ENCODE peak calls at places on chromosomes 2 and 18, in six cellular contexts. One of them, this sample, is unnamed.

GRCh38 chr2:45554764-45555163 is 56.3 kb downstream of the SRBD1 start:
- DNase-seq in mucosa of descending colon: no peak
- DNase-seq in heart left ventricle: no peak
- DNase-seq in lower leg skin: no peak
- DNase-seq in fibroblast of pulmonary artery: peak
- DNase-seq in GM12864: no peak
- DNase-seq in this sample: no peak

GRCh38 chr2:188765522-188765921 is 208.7 kb upstream of the COL3A1 start:
- DNase-seq in fibroblast of pulmonary artery: peak
- DNase-seq in GM12864: no peak
- DNase-seq in mucosa of descending colon: no peak
- DNase-seq in heart left ventricle: no peak
- DNase-seq in lower leg skin: no peak
- DNase-seq in this sample: no peak

GRCh38 chr2:186718122-186718521 is 24.3 kb downstream of the FAM171B start:
- DNase-seq in GM12864: no peak
- DNase-seq in heart left ventricle: no peak
- DNase-seq in fibroblast of pulmonary artery: no peak
- DNase-seq in lower leg skin: no peak
- DNase-seq in mucosa of descending colon: no peak
- DNase-seq in this sample: no peak

GRCh38 chr18:21439453-21439852 is 161.1 kb downstream of the ESCO1 start:
- DNase-seq in lower leg skin: no peak
- DNase-seq in fibroblast of pulmonary artery: peak
- DNase-seq in GM12864: no peak
- DNase-seq in heart left ventricle: no peak
- DNase-seq in mucosa of descending colon: no peak
- DNase-seq in this sample: no peak

GRCh38 chr2:133431289-133431688 is 137.0 kb downstream of the NCKAP5 start:
- DNase-seq in heart left ventricle: no peak
- DNase-seq in fibroblast of pulmonary artery: no peak
- DNase-seq in lower leg skin: no peak
- DNase-seq in GM12864: no peak
- DNase-seq in mucosa of descending colon: no peak
- DNase-seq in this sample: no peak

GRCh38 chr18:2911533-2911932 is 64.7 kb downstream of the EMILIN2 start:
- DNase-seq in fibroblast of pulmonary artery: no peak
- DNase-seq in mucosa of descending colon: no peak
- DNase-seq in lower leg skin: no peak
- DNase-seq in GM12864: no peak
- DNase-seq in heart left ventricle: no peak
- DNase-seq in this sample: no peak

GRCh38 chr2:98911126-98911375 is 25.0 kb downstream of the CRACDL start:
- DNase-seq in GM12864: no peak
- DNase-seq in lower leg skin: no peak
- DNase-seq in heart left ventricle: no peak
- DNase-seq in fibroblast of pulmonary artery: no peak
- DNase-seq in mucosa of descending colon: no peak
- DNase-seq in this sample: no peak

GRCh38 chr18:3998698-3999333 is 456.3 kb downstream of the DLGAP1 start:
- DNase-seq in lower leg skin: no peak
- DNase-seq in GM12864: peak
- DNase-seq in mucosa of descending colon: no peak
- DNase-seq in heart left ventricle: no peak
- DNase-seq in fibroblast of pulmonary artery: peak
- DNase-seq in this sample: no peak

GRCh38 chr2:209638346-209638745 is 133.3 kb upstream of the UNC80 start:
- DNase-seq in heart left ventricle: no peak
- DNase-seq in fibroblast of pulmonary artery: peak
- DNase-seq in mucosa of descending colon: no peak
- DNase-seq in GM12864: no peak
- DNase-seq in lower leg skin: no peak
- DNase-seq in this sample: no peak

GRCh38 chr2:8496617-8497016 is 185.2 kb upstream of the ID2 start:
- DNase-seq in heart left ventricle: no peak
- DNase-seq in mucosa of descending colon: no peak
- DNase-seq in GM12864: no peak
- DNase-seq in lower leg skin: no peak
- DNase-seq in fibroblast of pulmonary artery: no peak
- DNase-seq in this sample: peak

GRCh38 chr2:96556441-96557330 is 20.1 kb downstream of the ARID5A start:
- DNase-seq in fibroblast of pulmonary artery: peak
- DNase-seq in heart left ventricle: no peak
- DNase-seq in GM12864: no peak
- DNase-seq in mucosa of descending colon: peak
- DNase-seq in lower leg skin: peak
- DNase-seq in this sample: no peak

GRCh38 chr2:37000988-37001556 is 34.7 kb upstream of the STRN start:
- DNase-seq in heart left ventricle: no peak
- DNase-seq in fibroblast of pulmonary artery: no peak
- DNase-seq in GM12864: no peak
- DNase-seq in mucosa of descending colon: no peak
- DNase-seq in lower leg skin: no peak
- DNase-seq in this sample: no peak

GRCh38 chr2:171789956-171790355 is 102.7 kb downstream of the DYNC1I2 start:
- DNase-seq in mucosa of descending colon: no peak
- DNase-seq in lower leg skin: no peak
- DNase-seq in GM12864: no peak
- DNase-seq in fibroblast of pulmonary artery: no peak
- DNase-seq in heart left ventricle: no peak
- DNase-seq in this sample: no peak

GRCh38 chr18:23301971-23302370 is 151.1 kb upstream of the RIOK3 start:
- DNase-seq in mucosa of descending colon: no peak
- DNase-seq in lower leg skin: no peak
- DNase-seq in heart left ventricle: no peak
- DNase-seq in GM12864: no peak
- DNase-seq in fibroblast of pulmonary artery: no peak
- DNase-seq in this sample: no peak

GRCh38 chr2:72864500-72864899 is 22.7 kb upstream of the SPR start:
- DNase-seq in fibroblast of pulmonary artery: peak
- DNase-seq in heart left ventricle: no peak
- DNase-seq in mucosa of descending colon: no peak
- DNase-seq in GM12864: no peak
- DNase-seq in lower leg skin: no peak
- DNase-seq in this sample: no peak

GRCh38 chr2:229243880-229244560 is 27.1 kb downstream of the PID1 start:
- DNase-seq in heart left ventricle: no peak
- DNase-seq in lower leg skin: no peak
- DNase-seq in fibroblast of pulmonary artery: no peak
- DNase-seq in mucosa of descending colon: no peak
- DNase-seq in GM12864: no peak
- DNase-seq in this sample: no peak

GRCh38 chr18:27242392-27243047 is 57.4 kb upstream of the CHST9 start:
- DNase-seq in lower leg skin: no peak
- DNase-seq in mucosa of descending colon: no peak
- DNase-seq in heart left ventricle: no peak
- DNase-seq in fibroblast of pulmonary artery: no peak
- DNase-seq in GM12864: no peak
- DNase-seq in this sample: no peak

GRCh38 chr2:128319773-128320608 is 1.3 kb upstream of the HS6ST1 start:
- DNase-seq in heart left ventricle: peak
- DNase-seq in fibroblast of pulmonary artery: no peak
- DNase-seq in GM12864: no peak
- DNase-seq in lower leg skin: peak
- DNase-seq in mucosa of descending colon: peak
- DNase-seq in this sample: no peak

GRCh38 chr2:235575431-235575830 is 81.6 kb downstream of the AGAP1 start:
- DNase-seq in heart left ventricle: no peak
- DNase-seq in mucosa of descending colon: no peak
- DNase-seq in fibroblast of pulmonary artery: no peak
- DNase-seq in lower leg skin: no peak
- DNase-seq in GM12864: no peak
- DNase-seq in this sample: no peak

GRCh38 chr18:58004317-58004716 is 39.7 kb upstream of the NEDD4L start:
- DNase-seq in heart left ventricle: no peak
- DNase-seq in lower leg skin: no peak
- DNase-seq in fibroblast of pulmonary artery: peak
- DNase-seq in GM12864: no peak
- DNase-seq in mucosa of descending colon: no peak
- DNase-seq in this sample: no peak

GRCh38 chr2:52343867-52344266 is 1311.9 kb upstream of the NRXN1 start:
- DNase-seq in fibroblast of pulmonary artery: no peak
- DNase-seq in mucosa of descending colon: no peak
- DNase-seq in GM12864: no peak
- DNase-seq in heart left ventricle: no peak
- DNase-seq in lower leg skin: no peak
- DNase-seq in this sample: no peak

GRCh38 chr2:240212425-240213225 is 72.2 kb upstream of the OTOS start:
- DNase-seq in mucosa of descending colon: no peak
- DNase-seq in fibroblast of pulmonary artery: no peak
- DNase-seq in lower leg skin: peak
- DNase-seq in GM12864: no peak
- DNase-seq in heart left ventricle: no peak
- DNase-seq in this sample: peak

GRCh38 chr2:240211598-240212424 is 71.4 kb upstream of the OTOS start:
- DNase-seq in fibroblast of pulmonary artery: no peak
- DNase-seq in lower leg skin: peak
- DNase-seq in mucosa of descending colon: no peak
- DNase-seq in GM12864: no peak
- DNase-seq in heart left ventricle: peak
- DNase-seq in this sample: peak

GRCh38 chr2:240214790-240215675 is 74.6 kb upstream of the OTOS start:
- DNase-seq in mucosa of descending colon: no peak
- DNase-seq in fibroblast of pulmonary artery: no peak
- DNase-seq in heart left ventricle: peak
- DNase-seq in GM12864: no peak
- DNase-seq in lower leg skin: peak
- DNase-seq in this sample: peak

GRCh38 chr2:240213226-240213475 is 72.7 kb upstream of the OTOS start:
- DNase-seq in fibroblast of pulmonary artery: no peak
- DNase-seq in heart left ventricle: peak
- DNase-seq in mucosa of descending colon: no peak
- DNase-seq in lower leg skin: peak
- DNase-seq in GM12864: no peak
- DNase-seq in this sample: no peak

DNA sequence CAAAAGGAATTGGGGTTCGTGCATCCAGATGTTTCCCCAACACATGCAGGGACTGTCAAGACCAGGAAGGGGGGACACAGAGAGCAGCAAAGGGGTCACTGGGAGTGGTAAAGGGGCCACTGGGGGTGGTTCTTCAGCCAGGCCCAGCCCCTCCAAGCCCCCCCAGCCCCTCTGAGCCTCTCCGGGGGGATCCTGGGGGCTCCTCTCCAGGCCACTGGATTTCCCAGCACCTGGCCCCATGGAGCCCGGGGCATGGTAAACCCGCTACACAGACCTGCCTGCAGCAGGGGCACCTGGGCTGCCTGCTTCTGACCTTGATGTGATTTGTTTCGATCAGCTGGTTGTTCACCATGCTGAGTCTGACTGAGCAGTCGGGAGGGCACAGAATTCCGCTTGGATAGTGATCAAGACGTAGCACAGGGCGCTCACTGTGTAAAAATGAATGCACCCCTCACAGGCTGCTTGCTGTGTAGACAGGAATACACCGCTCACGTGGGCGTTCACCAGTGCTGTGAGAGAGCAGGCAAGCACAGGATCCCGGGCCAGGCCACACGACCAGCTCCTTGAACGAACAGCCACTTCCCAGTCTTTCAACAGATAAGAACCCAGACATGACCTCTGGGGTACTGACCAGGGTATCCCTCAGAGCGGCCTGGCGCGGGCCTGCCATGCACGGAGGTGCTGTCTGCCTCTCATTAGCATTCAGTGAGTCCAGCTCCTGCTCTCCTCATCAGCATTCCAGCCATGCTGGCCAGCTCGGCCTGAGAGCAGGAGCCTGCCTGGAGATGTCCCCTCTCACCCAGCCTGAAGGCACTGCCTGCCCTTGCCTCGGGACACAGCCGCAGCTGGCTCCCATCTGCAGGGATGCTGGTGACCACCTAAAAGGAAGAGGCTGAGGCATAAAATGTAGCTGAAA is 73.3 kb upstream of the OTOS start:
- DNase-seq in GM12864: no peak
- DNase-seq in lower leg skin: peak
- DNase-seq in mucosa of descending colon: no peak
- DNase-seq in heart left ventricle: peak
- DNase-seq in fibroblast of pulmonary artery: no peak
- DNase-seq in this sample: no peak
- TF ChIP-seq CTCF in GM12864: no peak
- TF ChIP-seq CTCF in lower leg skin: no peak
- TF ChIP-seq CTCF in mucosa of descending colon: no peak
- TF ChIP-seq CTCF in heart left ventricle: no peak
- TF ChIP-seq CTCF in fibroblast of pulmonary artery: no peak
- TF ChIP-seq CTCF in this sample: no peak

DNA sequence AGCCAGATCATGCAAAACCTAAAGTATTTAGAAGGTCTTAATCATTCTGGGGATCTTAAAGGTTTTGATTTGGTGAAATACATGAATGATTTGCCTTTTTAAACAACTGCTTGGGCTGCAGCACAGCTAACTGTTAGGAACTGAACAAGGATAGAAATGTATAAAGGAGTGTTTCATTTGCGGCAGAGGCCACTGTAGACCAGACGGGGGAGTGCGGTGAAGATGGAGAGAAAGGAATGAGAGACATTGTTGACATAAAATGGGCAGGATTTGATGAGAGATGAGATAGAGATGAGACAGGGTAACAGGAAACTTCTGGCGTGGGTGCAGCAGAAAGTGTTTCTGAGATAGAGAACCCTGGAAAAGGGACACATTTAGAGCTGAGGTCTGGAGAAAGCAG is 308.1 kb downstream of the TMX3 start:
- DNase-seq in mucosa of descending colon: no peak
- DNase-seq in lower leg skin: no peak
- DNase-seq in fibroblast of pulmonary artery: no peak
- DNase-seq in heart left ventricle: no peak
- DNase-seq in GM12864: no peak
- DNase-seq in this sample: no peak
- TF ChIP-seq CTCF in mucosa of descending colon: no peak
- TF ChIP-seq CTCF in lower leg skin: no peak
- TF ChIP-seq CTCF in fibroblast of pulmonary artery: no peak
- TF ChIP-seq CTCF in heart left ventricle: no peak
- TF ChIP-seq CTCF in GM12864: no peak
- TF ChIP-seq CTCF in this sample: no peak

GRCh38 chr2:109386004-109386695 is 227.6 kb downstream of the SEPTIN10 start:
- DNase-seq in mucosa of descending colon: no peak
- DNase-seq in fibroblast of pulmonary artery: no peak
- DNase-seq in heart left ventricle: peak
- DNase-seq in GM12864: no peak
- DNase-seq in lower leg skin: peak
- DNase-seq in this sample: peak
- TF ChIP-seq CTCF in mucosa of descending colon: no peak
- TF ChIP-seq CTCF in fibroblast of pulmonary artery: no peak
- TF ChIP-seq CTCF in heart left ventricle: no peak
- TF ChIP-seq CTCF in GM12864: no peak
- TF ChIP-seq CTCF in lower leg skin: no peak
- TF ChIP-seq CTCF in this sample: no peak

DNA sequence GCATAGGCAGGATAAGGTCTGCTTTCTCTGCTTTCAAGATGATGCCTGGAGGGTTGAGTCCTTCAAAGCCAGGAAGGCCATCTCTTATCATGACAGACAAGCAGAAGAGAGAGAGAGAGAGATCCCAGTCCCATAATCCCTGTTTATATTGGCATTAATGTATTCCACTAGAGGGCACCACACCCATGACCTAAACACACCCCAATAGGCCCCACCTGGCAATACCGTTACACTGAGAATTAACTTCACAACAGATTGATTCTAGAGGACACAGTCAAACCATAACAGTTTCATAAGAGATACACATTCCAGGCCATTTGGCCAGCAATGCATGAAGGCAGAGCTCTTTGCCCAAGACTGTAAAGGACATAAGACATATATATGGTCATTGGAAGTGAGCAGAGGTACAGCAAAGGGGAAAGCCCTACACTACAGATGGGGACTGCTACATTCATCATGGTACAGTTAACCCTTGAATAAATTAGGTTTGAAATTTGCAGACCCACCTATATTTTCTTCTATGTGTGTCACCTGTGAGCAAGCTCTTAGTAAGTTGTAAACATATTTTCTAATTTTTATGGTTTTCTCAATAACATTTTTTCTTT is 1516.1 kb downstream of the RPIA start:
- DNase-seq in GM12864: no peak
- DNase-seq in heart left ventricle: no peak
- DNase-seq in fibroblast of pulmonary artery: no peak
- DNase-seq in mucosa of descending colon: no peak
- DNase-seq in lower leg skin: no peak
- DNase-seq in this sample: no peak
- TF ChIP-seq CTCF in GM12864: peak
- TF ChIP-seq CTCF in heart left ventricle: no peak
- TF ChIP-seq CTCF in fibroblast of pulmonary artery: no peak
- TF ChIP-seq CTCF in mucosa of descending colon: no peak
- TF ChIP-seq CTCF in lower leg skin: no peak
- TF ChIP-seq CTCF in this sample: no peak